ENCODE peak calls at places on chromosomes 13 and 19, in ten cellular contexts. C is activated T-cell treated with anti-CD3 and anti-CD28 coated beads, Interleukin-2, amount 50 U/mL, for 72 hours; I is astrocyte; Q is suprapubic skin; D is T-cell; K is HS-27A; T is effector memory CD4-positive, alpha-beta T cell; L is activated CD8-positive, alpha-beta memory T cell treated with anti-CD3 and anti-CD28 coated beads, Interleukin-2, amount 50 U/mL, for 48 hours; R is CD8-positive, alpha-beta T cell; W is Right ventricle myocardium superior. N is an unnamed sample.

GRCh38 chr13:95323930-95324662 is 22.8 kb upstream of the ABCC4 start:
- DNase-seq in I (no peak), C (no peak), Q (no peak), K (no peak), W (no peak), D (no peak), L (no peak), T (no peak), R (no peak), N (no peak)

GRCh38 chr13:46575843-46576242 is 22.9 kb downstream of the LRCH1 start:
- DNase-seq in T (no peak), I (peak; percentile 95), L (no peak), W (no peak), K (no peak), C (no peak), Q (no peak), D (no peak), R (no peak), N (no peak)

GRCh38 chr13:63307239-63307638 is 1891.6 kb upstream of the PCDH20 start:
- DNase-seq in D (no peak), L (no peak), I (no peak), Q (no peak), K (no peak), T (no peak), C (no peak), R (no peak), W (no peak), N (no peak)

GRCh38 chr13:97222934-97223710 is 989 bp downstream of the MBNL2 start:
- DNase-seq in K (no peak), T (no peak), C (no peak), L (no peak), D (no peak), I (peak; percentile 66), Q (no peak), W (no peak), R (no peak), N (no peak)

GRCh38 chr19:38656171-38656981 is 8.9 kb downstream of the ACTN4 start:
- DNase-seq in K (no peak), I (peak; percentile 54), D (peak; percentile 67), W (no peak), C (peak; percentile 25), T (peak; percentile 51), R (peak; percentile 53), L (no peak), Q (no peak), N (no peak)

GRCh38 chr13:20514866-20515265 is 10.8 kb downstream of the CRYL1 start:
- DNase-seq in T (no peak), Q (no peak), R (no peak), W (no peak), L (no peak), I (no peak), D (no peak), K (no peak), C (no peak), N (no peak)

GRCh38 chr19:39870171-39870971 is 24.2 kb upstream of the FBL start:
- DNase-seq in K (no peak), R (no peak), L (no peak), T (no peak), C (no peak), D (no peak), W (no peak), I (no peak), Q (no peak), N (no peak)

GRCh38 chr13:40376867-40377266 is 289.6 kb downstream of the FOXO1 start:
- DNase-seq in L (no peak), C (no peak), I (no peak), D (no peak), T (no peak), R (no peak), K (no peak), Q (no peak), W (no peak), N (no peak)

GRCh38 chr19:48636859-48637448 is at the start of gene DBP:
- DNase-seq in R (peak; percentile 47), I (no peak), D (no peak), K (no peak), T (no peak), Q (no peak), W (peak; percentile 76), L (peak; percentile 73), C (no peak), N (no peak)

GRCh38 chr13:52096062-52096461 is 32.8 kb downstream of the NEK5 start:
- DNase-seq in D (no peak), I (no peak), T (no peak), L (no peak), R (no peak), W (no peak), K (no peak), C (no peak), Q (no peak), N (no peak)

GRCh38 chr19:2567580-2567979 is 91.7 kb downstream of the GADD45B start:
- DNase-seq in L (no peak), K (no peak), W (peak; percentile 84), T (no peak), R (no peak), I (no peak), C (no peak), D (no peak), Q (peak; percentile 86), N (no peak)

GRCh38 chr19:56504581-56504980 is 3.1 kb upstream of the ZNF471 start:
- DNase-seq in C (no peak), L (no peak), R (no peak), I (peak; percentile 58), K (peak; percentile 15), Q (no peak), W (no peak), D (no peak), T (no peak), N (no peak)

GRCh38 chr13:91609353-91609752 is 210.9 kb downstream of the GPC5 start:
- DNase-seq in Q (no peak), K (no peak), T (no peak), I (peak; percentile 44), D (no peak), R (no peak), C (no peak), L (no peak), W (no peak), N (no peak)

GRCh38 chr13:112800057-112800456 is 110.2 kb downstream of the ATP11A start:
- DNase-seq in R (no peak), K (no peak), W (no peak), Q (no peak), I (no peak), C (no peak), L (no peak), D (no peak), T (no peak), N (no peak)

GRCh38 chr13:27034678-27035111 is 136.9 kb downstream of the USP12 start:
- DNase-seq in I (no peak), R (no peak), L (no peak), K (no peak), Q (no peak), T (no peak), C (no peak), D (no peak), W (no peak), N (no peak)

GRCh38 chr13:54379461-54379860 is 1350.8 kb downstream of the OLFM4 start:
- DNase-seq in R (no peak), C (no peak), L (no peak), W (no peak), T (no peak), D (no peak), K (no peak), I (no peak), Q (no peak), N (no peak)

GRCh38 chr13:110630566-110631119 is 15.3 kb downstream of the NAXD start:
- DNase-seq in K (no peak), L (no peak), D (no peak), W (no peak), R (no peak), I (no peak), Q (no peak), T (no peak), C (no peak), N (no peak)